ENCODE peak calls at places on chromosome 11, in seven cellular contexts. O, I, K, Q, Z, X and C are unnamed samples.

GRCh38 chr11:31375866-31376265 is 6.2 kb downstream of the DNAJC24 start:
- DNase-seq in O (no peak), I (no peak), K (no peak), Q (no peak), Z (no peak), X (no peak), C (no peak)

GRCh38 chr11:73965076-73965763 is 14.4 kb downstream of the DNAJB13 start:
- DNase-seq in O (no peak), I (no peak), K (no peak), Q (no peak), Z (no peak), X (no peak), C (no peak)

GRCh38 chr11:20451568-20451967 is 64.1 kb downstream of the PRMT3 start:
- DNase-seq in O (no peak), I (no peak), K (no peak), Q (no peak), Z (peak; percentile 3), X (peak; percentile 12), C (no peak)

GRCh38 chr11:6438979-6439571 is 1.7 kb downstream of the HPX start:
- DNase-seq in O (no peak), I (no peak), K (peak; percentile 38), Q (peak; percentile 70), Z (peak; percentile 41), X (peak; percentile 62), C (peak; percentile 26)

GRCh38 chr11:108538022-108538424 is 39.8 kb upstream of the POGLUT3 start:
- DNase-seq in O (no peak), I (no peak), K (no peak), Q (peak; percentile 73), Z (no peak), X (no peak), C (no peak)

GRCh38 chr11:122646549-122647340 is 8.8 kb upstream of the UBASH3B start:
- DNase-seq in O (no peak), I (no peak), K (no peak), Q (no peak), Z (peak; percentile 75), X (peak; percentile 48), C (no peak)

GRCh38 chr11:64598106-64598796 is 7.2 kb downstream of the SLC22A12 start:
- DNase-seq in O (no peak), I (no peak), K (no peak), Q (no peak), Z (no peak), X (no peak), C (no peak)

GRCh38 chr11:9626778-9627394 is 37.0 kb upstream of the SWAP70 start:
- DNase-seq in O (no peak), I (no peak), K (no peak), Q (no peak), Z (no peak), X (no peak), C (no peak)

GRCh38 chr11:68659158-68659921 is 25.0 kb upstream of the GAL start:
- DNase-seq in O (no peak), I (no peak), K (peak; percentile 55), Q (no peak), Z (peak; percentile 76), X (peak; percentile 94), C (no peak)

GRCh38 chr11:38547464-38547863 is 1949.4 kb upstream of the RAG2 start:
- DNase-seq in O (no peak), I (no peak), K (no peak), Q (no peak), Z (peak; percentile 31), X (peak; percentile 3), C (no peak)